ENCODE peak calls at places on chromosomes 12 and 14, in four cellular contexts. One of them, this sample, is unnamed.

GRCh38 chr14:58215191-58215914 is 15.4 kb downstream of the ACTR10 start:
- DNase-seq in HCEC 1CT: no peak
- DNase-seq in NCI-H1092 treated with DMSO at 0.1 percent for 48 hours: no peak
- DNase-seq in Calu3: no peak
- DNase-seq in this sample: no peak

GRCh38 chr14:78982551-78982950 is 812.4 kb downstream of the NRXN3 start:
- DNase-seq in HCEC 1CT: no peak
- DNase-seq in NCI-H1092 treated with DMSO at 0.1 percent for 48 hours: no peak
- DNase-seq in Calu3: no peak
- DNase-seq in this sample: no peak

GRCh38 chr12:107568718-107569117 is 116.9 kb upstream of the PWP1 start:
- DNase-seq in HCEC 1CT: no peak
- DNase-seq in NCI-H1092 treated with DMSO at 0.1 percent for 48 hours: no peak
- DNase-seq in Calu3: no peak
- DNase-seq in this sample: no peak

GRCh38 chr12:112121780-112122565 is 3.4 kb upstream of the TRAFD1 start:
- DNase-seq in HCEC 1CT: peak; percentile 81
- DNase-seq in NCI-H1092 treated with DMSO at 0.1 percent for 48 hours: no peak
- DNase-seq in Calu3: no peak
- DNase-seq in this sample: peak; percentile 70

GRCh38 chr14:50230601-50231474 is 540 bp downstream of the SOS2 start:
- DNase-seq in HCEC 1CT: peak; percentile 61
- DNase-seq in NCI-H1092 treated with DMSO at 0.1 percent for 48 hours: peak; percentile 42
- DNase-seq in Calu3: peak; percentile 35
- DNase-seq in this sample: peak; percentile 73

GRCh38 chr12:112169086-112169872 is 43.9 kb downstream of the TRAFD1 start:
- DNase-seq in HCEC 1CT: no peak
- DNase-seq in NCI-H1092 treated with DMSO at 0.1 percent for 48 hours: no peak
- DNase-seq in Calu3: no peak
- DNase-seq in this sample: peak; percentile 47

GRCh38 chr12:104220931-104221330 is 5.4 kb downstream of the TXNRD1 start:
- DNase-seq in HCEC 1CT: no peak
- DNase-seq in NCI-H1092 treated with DMSO at 0.1 percent for 48 hours: no peak
- DNase-seq in Calu3: no peak
- DNase-seq in this sample: no peak

GRCh38 chr12:19053999-19054398 is 75.5 kb upstream of the PLEKHA5 start:
- DNase-seq in HCEC 1CT: no peak
- DNase-seq in NCI-H1092 treated with DMSO at 0.1 percent for 48 hours: no peak
- DNase-seq in Calu3: no peak
- DNase-seq in this sample: no peak

GRCh38 chr14:61493239-61493638 is 171.9 kb downstream of the PRKCH start:
- DNase-seq in HCEC 1CT: peak; percentile 96
- DNase-seq in NCI-H1092 treated with DMSO at 0.1 percent for 48 hours: no peak
- DNase-seq in Calu3: no peak
- DNase-seq in this sample: no peak

GRCh38 chr14:64707661-64708060 is 3.4 kb downstream of the PLEKHG3 start:
- DNase-seq in HCEC 1CT: peak; percentile 80
- DNase-seq in NCI-H1092 treated with DMSO at 0.1 percent for 48 hours: no peak
- DNase-seq in Calu3: peak; percentile 44
- DNase-seq in this sample: peak; percentile 53

GRCh38 chr12:50751921-50752721 is 11.8 kb upstream of the ATF1 start:
- DNase-seq in HCEC 1CT: no peak
- DNase-seq in NCI-H1092 treated with DMSO at 0.1 percent for 48 hours: no peak
- DNase-seq in Calu3: no peak
- DNase-seq in this sample: no peak

GRCh38 chr14:68603682-68604360 is 189.0 kb downstream of the ZFP36L1 start:
- DNase-seq in HCEC 1CT: no peak
- DNase-seq in NCI-H1092 treated with DMSO at 0.1 percent for 48 hours: no peak
- DNase-seq in Calu3: no peak
- DNase-seq in this sample: peak; percentile 37

GRCh38 chr12:95918194-95918993 is 24.0 kb downstream of the CCDC38 start:
- DNase-seq in HCEC 1CT: peak; percentile 61
- DNase-seq in NCI-H1092 treated with DMSO at 0.1 percent for 48 hours: peak; percentile 46
- DNase-seq in Calu3: peak; percentile 59
- DNase-seq in this sample: peak; percentile 74

GRCh38 chr14:74667758-74668157 is 45.1 kb downstream of the AREL1 start:
- DNase-seq in HCEC 1CT: no peak
- DNase-seq in NCI-H1092 treated with DMSO at 0.1 percent for 48 hours: no peak
- DNase-seq in Calu3: no peak
- DNase-seq in this sample: no peak

GRCh38 chr12:51381226-51382079 is 9.8 kb downstream of the GALNT6 start:
- DNase-seq in HCEC 1CT: no peak
- DNase-seq in NCI-H1092 treated with DMSO at 0.1 percent for 48 hours: no peak
- DNase-seq in Calu3: no peak
- DNase-seq in this sample: no peak

GRCh38 chr12:124682425-124683329 is 115.3 kb upstream of the NCOR2 start:
- DNase-seq in HCEC 1CT: no peak
- DNase-seq in NCI-H1092 treated with DMSO at 0.1 percent for 48 hours: no peak
- DNase-seq in Calu3: no peak
- DNase-seq in this sample: peak; percentile 59

GRCh38 chr12:78797201-78797931 is 67.2 kb upstream of the SYT1 start:
- DNase-seq in HCEC 1CT: peak; percentile 48
- DNase-seq in NCI-H1092 treated with DMSO at 0.1 percent for 48 hours: no peak
- DNase-seq in Calu3: no peak
- DNase-seq in this sample: no peak

GRCh38 chr12:115998789-115999478 is 278.6 kb downstream of the MED13L start:
- DNase-seq in HCEC 1CT: no peak
- DNase-seq in NCI-H1092 treated with DMSO at 0.1 percent for 48 hours: no peak
- DNase-seq in Calu3: no peak
- DNase-seq in this sample: no peak

GRCh38 chr14:57736391-57736790 is 129.5 kb downstream of the SLC35F4 start:
- DNase-seq in HCEC 1CT: no peak
- DNase-seq in NCI-H1092 treated with DMSO at 0.1 percent for 48 hours: no peak
- DNase-seq in Calu3: no peak
- DNase-seq in this sample: no peak

GRCh38 chr14:61963926-61964325 is 201.7 kb downstream of the SNAPC1 start:
- DNase-seq in HCEC 1CT: peak; percentile 43
- DNase-seq in NCI-H1092 treated with DMSO at 0.1 percent for 48 hours: no peak
- DNase-seq in Calu3: no peak
- DNase-seq in this sample: no peak

GRCh38 chr12:91985002-91985767 is 160.5 kb downstream of the BTG1 start:
- DNase-seq in HCEC 1CT: peak; percentile 61
- DNase-seq in NCI-H1092 treated with DMSO at 0.1 percent for 48 hours: no peak
- DNase-seq in Calu3: no peak
- DNase-seq in this sample: no peak

GRCh38 chr12:130192667-130193345 is 30.5 kb downstream of the FZD10 start:
- DNase-seq in HCEC 1CT: no peak
- DNase-seq in NCI-H1092 treated with DMSO at 0.1 percent for 48 hours: no peak
- DNase-seq in Calu3: no peak
- DNase-seq in this sample: peak; percentile 80

GRCh38 chr12:133058203-133059125 is 21.2 kb downstream of the ZNF84 start:
- DNase-seq in HCEC 1CT: no peak
- DNase-seq in NCI-H1092 treated with DMSO at 0.1 percent for 48 hours: peak; percentile 16
- DNase-seq in Calu3: no peak
- DNase-seq in this sample: no peak

This sample was measured in endodermal cell.